ENCODE peak calls at places on chromosome 7, in four cellular contexts. One of them, this sample, is unnamed. For H3K27me3, the result is how much of the 10 kb centered on the place peaks cover.

GRCh38 chr7:141663081-141663510 is 38.9 kb downstream of the DENND11 start:
- DNase-seq in endothelial cell of umbilical vein: peak
- DNase-seq in hepatocyte: peak
- DNase-seq in transverse colon: peak
- DNase-seq in this sample: no peak

GRCh38 chr7:129906700-129907099 is 46.1 kb downstream of the UBE2H start:
- DNase-seq in endothelial cell of umbilical vein: peak
- DNase-seq in hepatocyte: peak
- DNase-seq in transverse colon: no peak
- DNase-seq in this sample: no peak

GRCh38 chr7:31336202-31337035 is 4.1 kb downstream of the NEUROD6 start:
- DNase-seq in endothelial cell of umbilical vein: no peak
- DNase-seq in hepatocyte: peak
- DNase-seq in transverse colon: no peak
- DNase-seq in this sample: no peak

GRCh38 chr7:87530126-87530525 is 54.6 kb upstream of the ABCB4 start:
- DNase-seq in transverse colon: no peak
- DNase-seq in hepatocyte: no peak
- DNase-seq in endothelial cell of umbilical vein: no peak
- DNase-seq in this sample: no peak

GRCh38 chr7:91789558-91789957 is 90.9 kb downstream of the MTERF1 start:
- DNase-seq in transverse colon: no peak
- DNase-seq in hepatocyte: no peak
- DNase-seq in endothelial cell of umbilical vein: no peak
- DNase-seq in this sample: no peak

GRCh38 chr7:144936314-144936713 is 100.5 kb upstream of the TPK1 start:
- DNase-seq in endothelial cell of umbilical vein: no peak
- DNase-seq in hepatocyte: peak
- DNase-seq in transverse colon: no peak
- DNase-seq in this sample: no peak

GRCh38 chr7:33873518-33873917 is 31.8 kb upstream of the BMPER start:
- DNase-seq in endothelial cell of umbilical vein: no peak
- DNase-seq in hepatocyte: no peak
- DNase-seq in transverse colon: no peak
- DNase-seq in this sample: no peak

GRCh38 chr7:41492603-41493002 is 210.3 kb downstream of the INHBA start:
- DNase-seq in endothelial cell of umbilical vein: no peak
- DNase-seq in hepatocyte: no peak
- DNase-seq in transverse colon: no peak
- DNase-seq in this sample: no peak

GRCh38 chr7:155462163-155462735 is 4.3 kb downstream of the EN2 start:
- DNase-seq in transverse colon: no peak
- DNase-seq in hepatocyte: no peak
- DNase-seq in endothelial cell of umbilical vein: no peak
- DNase-seq in this sample: no peak

GRCh38 chr7:155463114-155463811 is 5.3 kb downstream of the EN2 start:
- DNase-seq in hepatocyte: no peak
- DNase-seq in transverse colon: no peak
- DNase-seq in endothelial cell of umbilical vein: no peak
- DNase-seq in this sample: no peak

GRCh38 chr7:155464948-155465739 is 7.2 kb downstream of the EN2 start:
- DNase-seq in endothelial cell of umbilical vein: no peak
- DNase-seq in hepatocyte: no peak
- DNase-seq in transverse colon: no peak
- DNase-seq in this sample: no peak

GRCh38 chr7:155465761-155466141 is 7.8 kb downstream of the EN2 start:
- DNase-seq in endothelial cell of umbilical vein: no peak
- DNase-seq in hepatocyte: no peak
- DNase-seq in transverse colon: no peak
- DNase-seq in this sample: no peak

GRCh38 chr7:155464183-155464582 is 6.3 kb downstream of the EN2 start:
- DNase-seq in transverse colon: no peak
- DNase-seq in hepatocyte: no peak
- DNase-seq in endothelial cell of umbilical vein: no peak
- DNase-seq in this sample: no peak
- H3K27me3 ChIP-seq in transverse colon: half or more
- H3K27me3 ChIP-seq in hepatocyte: half or more
- H3K27me3 ChIP-seq in endothelial cell of umbilical vein: half or more
- H3K27me3 ChIP-seq in this sample: half or more

GRCh38 chr7:131867461-131867860 is 311.0 kb upstream of the PODXL start:
- DNase-seq in transverse colon: no peak
- DNase-seq in endothelial cell of umbilical vein: no peak
- DNase-seq in hepatocyte: no peak
- DNase-seq in this sample: no peak
- H3K27me3 ChIP-seq in transverse colon: under half
- H3K27me3 ChIP-seq in endothelial cell of umbilical vein: under half
- H3K27me3 ChIP-seq in hepatocyte: under half
- H3K27me3 ChIP-seq in this sample: under half

DNA sequence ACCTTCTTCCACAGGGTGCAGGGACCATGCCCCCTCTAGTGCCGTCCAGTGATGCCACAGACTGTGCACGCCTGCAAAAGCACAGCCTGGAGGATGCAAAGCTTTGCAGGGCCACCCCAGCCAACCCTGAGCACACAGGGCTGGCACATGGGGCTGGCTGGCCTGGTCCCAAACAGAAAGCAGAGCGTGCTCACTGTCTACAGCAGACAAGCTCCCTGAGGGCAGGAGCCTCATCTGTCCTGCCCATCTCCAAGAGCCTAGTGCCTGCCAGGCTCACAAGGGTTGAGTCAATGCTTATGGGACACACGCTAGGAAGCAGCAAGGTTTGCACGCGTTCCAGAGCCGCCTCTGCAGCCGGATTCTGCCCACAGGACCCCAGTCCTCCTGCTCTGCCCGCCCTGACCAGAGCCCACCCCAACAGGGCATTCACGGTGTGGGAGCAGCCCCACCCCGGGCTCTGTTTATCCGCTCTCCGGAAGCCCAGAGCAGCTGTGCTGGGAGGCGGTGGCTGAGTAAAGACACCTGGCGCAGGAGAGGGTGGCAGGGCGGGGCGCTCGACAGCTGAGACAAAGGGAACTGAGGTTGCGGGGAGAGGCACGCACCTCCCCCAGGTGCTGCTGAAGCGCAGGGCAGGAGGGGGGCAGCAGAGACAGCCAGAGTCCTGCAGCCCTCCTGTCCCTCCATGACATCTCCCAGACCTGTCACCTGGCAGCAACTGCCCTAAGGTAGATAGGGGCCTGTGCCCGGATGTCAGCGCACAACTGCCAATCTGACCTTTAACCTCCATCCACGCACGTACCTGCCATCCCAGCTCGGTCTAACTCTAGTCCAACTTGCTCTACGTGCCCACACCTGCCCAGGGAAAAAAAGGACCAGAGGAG is 4.3 kb downstream of the KCNH2 start:
- DNase-seq in transverse colon: peak
- DNase-seq in hepatocyte: no peak
- DNase-seq in endothelial cell of umbilical vein: no peak
- DNase-seq in this sample: no peak
- H3K27me3 ChIP-seq in transverse colon: under half
- H3K27me3 ChIP-seq in hepatocyte: under half
- H3K27me3 ChIP-seq in endothelial cell of umbilical vein: under half
- H3K27me3 ChIP-seq in this sample: half or more

GRCh38 chr7:155581954-155582353 is 35.6 kb upstream of the CNPY1 start:
- DNase-seq in endothelial cell of umbilical vein: no peak
- DNase-seq in transverse colon: no peak
- DNase-seq in hepatocyte: no peak
- DNase-seq in this sample: no peak

GRCh38 chr7:155579565-155579964 is 33.2 kb upstream of the CNPY1 start:
- DNase-seq in transverse colon: no peak
- DNase-seq in endothelial cell of umbilical vein: no peak
- DNase-seq in hepatocyte: no peak
- DNase-seq in this sample: no peak

GRCh38 chr7:155578016-155578415 is 31.7 kb upstream of the CNPY1 start:
- DNase-seq in hepatocyte: no peak
- DNase-seq in transverse colon: no peak
- DNase-seq in endothelial cell of umbilical vein: no peak
- DNase-seq in this sample: no peak

GRCh38 chr7:155581107-155581830 is 34.9 kb upstream of the CNPY1 start:
- DNase-seq in hepatocyte: no peak
- DNase-seq in endothelial cell of umbilical vein: no peak
- DNase-seq in transverse colon: no peak
- DNase-seq in this sample: no peak

DNA sequence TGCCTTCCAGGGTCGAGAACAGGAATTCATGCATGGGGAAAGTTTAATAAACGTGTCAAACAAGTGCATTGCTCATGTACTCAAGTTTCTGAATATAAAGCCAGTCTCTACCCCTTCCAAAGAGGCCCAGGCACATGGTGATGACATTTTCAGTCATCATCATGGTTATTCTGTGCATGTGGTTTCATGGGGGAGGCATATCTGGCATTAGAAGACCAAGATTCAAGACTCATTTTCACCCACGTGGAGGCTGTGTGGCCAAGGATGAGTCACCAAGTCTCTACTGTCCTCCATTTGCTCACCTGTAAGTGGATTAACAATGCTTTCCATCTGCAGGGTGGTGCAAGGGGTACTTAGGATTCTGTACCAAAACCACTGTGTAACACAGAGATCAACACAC is 34.0 kb upstream of the CNPY1 start:
- DNase-seq in endothelial cell of umbilical vein: no peak
- DNase-seq in hepatocyte: no peak
- DNase-seq in transverse colon: no peak
- DNase-seq in this sample: no peak
- H3K27me3 ChIP-seq in endothelial cell of umbilical vein: under half
- H3K27me3 ChIP-seq in hepatocyte: under half
- H3K27me3 ChIP-seq in transverse colon: under half
- H3K27me3 ChIP-seq in this sample: under half

DNA sequence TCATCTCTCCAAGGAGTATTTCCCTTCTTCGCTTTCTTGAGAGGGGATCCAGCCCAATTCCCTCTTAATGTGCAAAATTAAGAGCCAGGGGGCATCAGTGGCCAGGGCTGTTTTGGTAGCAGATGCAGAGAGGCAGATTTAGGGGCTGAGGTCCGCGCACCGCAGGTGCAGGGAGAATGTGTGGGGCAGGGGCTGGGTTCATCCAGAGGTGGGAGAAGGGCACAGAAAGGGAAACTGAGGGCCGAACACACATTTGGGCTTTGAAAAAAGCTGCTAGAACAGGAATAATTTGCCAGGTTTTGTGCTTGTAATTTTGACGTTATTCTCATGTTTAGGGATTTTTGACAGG is 6.5 kb upstream of the SHH start:
- DNase-seq in transverse colon: no peak
- DNase-seq in hepatocyte: no peak
- DNase-seq in endothelial cell of umbilical vein: no peak
- DNase-seq in this sample: no peak
- H3K27me3 ChIP-seq in transverse colon: under half
- H3K27me3 ChIP-seq in hepatocyte: under half
- H3K27me3 ChIP-seq in endothelial cell of umbilical vein: under half
- H3K27me3 ChIP-seq in this sample: under half

GRCh38 chr7:122460936-122461335 is 156.4 kb upstream of the FEZF1 start:
- DNase-seq in hepatocyte: no peak
- DNase-seq in endothelial cell of umbilical vein: peak
- DNase-seq in transverse colon: no peak
- DNase-seq in this sample: no peak

GRCh38 chr7:122457325-122457724 is 152.8 kb upstream of the FEZF1 start:
- DNase-seq in transverse colon: no peak
- DNase-seq in endothelial cell of umbilical vein: no peak
- DNase-seq in hepatocyte: no peak
- DNase-seq in this sample: no peak

GRCh38 chr7:122455108-122455507 is 150.6 kb upstream of the FEZF1 start:
- DNase-seq in endothelial cell of umbilical vein: no peak
- DNase-seq in hepatocyte: no peak
- DNase-seq in transverse colon: no peak
- DNase-seq in this sample: no peak

GRCh38 chr7:122453432-122453831 is 148.9 kb upstream of the FEZF1 start:
- DNase-seq in hepatocyte: no peak
- DNase-seq in transverse colon: no peak
- DNase-seq in endothelial cell of umbilical vein: no peak
- DNase-seq in this sample: no peak

GRCh38 chr7:122457969-122458368 is 153.4 kb upstream of the FEZF1 start:
- DNase-seq in endothelial cell of umbilical vein: no peak
- DNase-seq in hepatocyte: no peak
- DNase-seq in transverse colon: no peak
- DNase-seq in this sample: no peak
- H3K27me3 ChIP-seq in endothelial cell of umbilical vein: under half
- H3K27me3 ChIP-seq in hepatocyte: under half
- H3K27me3 ChIP-seq in transverse colon: under half
- H3K27me3 ChIP-seq in this sample: under half

GRCh38 chr7:139522830-139523198 is 671 bp upstream of the CLEC2L start:
- DNase-seq in hepatocyte: no peak
- DNase-seq in transverse colon: no peak
- DNase-seq in endothelial cell of umbilical vein: no peak
- DNase-seq in this sample: no peak
- H3K27me3 ChIP-seq in hepatocyte: under half
- H3K27me3 ChIP-seq in transverse colon: under half
- H3K27me3 ChIP-seq in endothelial cell of umbilical vein: under half
- H3K27me3 ChIP-seq in this sample: under half

DNA sequence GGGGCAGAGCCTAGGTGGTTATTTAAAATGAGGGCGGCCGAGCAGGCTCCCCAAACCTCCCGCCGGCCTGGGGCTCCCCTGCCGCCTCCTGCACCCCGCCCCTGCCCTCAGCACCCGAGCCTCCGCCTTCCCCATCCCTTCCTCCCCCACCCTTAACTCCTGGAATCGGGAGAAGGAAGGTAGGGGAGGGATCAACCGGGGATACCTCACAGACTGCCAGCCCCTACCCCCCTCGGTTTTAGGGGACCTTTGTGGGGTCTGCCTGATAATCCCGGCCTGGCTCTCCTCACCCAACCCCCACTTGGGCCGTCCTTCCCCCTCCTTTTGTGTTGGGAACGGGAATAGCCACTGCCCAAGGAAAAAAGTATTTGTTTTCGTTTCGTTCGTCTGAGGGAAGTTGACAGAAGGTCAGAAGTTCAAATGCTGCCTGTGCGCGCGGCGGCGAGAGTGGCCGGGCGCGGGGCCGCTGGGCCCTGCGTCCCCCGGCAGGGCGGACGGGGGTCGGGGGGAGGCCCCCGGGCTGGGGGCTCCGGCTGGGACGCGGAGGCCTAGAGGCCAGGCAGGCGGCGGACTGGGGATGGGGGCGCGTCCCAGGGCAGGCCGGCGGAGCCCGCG is 2.8 kb downstream of the SHH start:
- DNase-seq in endothelial cell of umbilical vein: no peak
- DNase-seq in hepatocyte: no peak
- DNase-seq in transverse colon: no peak
- DNase-seq in this sample: no peak
- H3K27me3 ChIP-seq in endothelial cell of umbilical vein: under half
- H3K27me3 ChIP-seq in hepatocyte: half or more
- H3K27me3 ChIP-seq in transverse colon: half or more
- H3K27me3 ChIP-seq in this sample: half or more